ENCODE peak calls at places on chromosomes 3 and 15, in seven cellular contexts. B is keratinocyte; Z is AG04450; U is CD8-positive, alpha-beta T cell; O is dorsolateral prefrontal cortex; A is lower lobe of right lung; M is right cardiac atrium. X is an unnamed sample.
A peak's percentile ranks its signal among the peaks of the same experiment; 100 is the strongest.

GRCh38 chr15:78012643-78013077 is 64.9 kb downstream of the TBC1D2B start:
- DNase-seq in B (no peak), Z (no peak), U (no peak), O (no peak), A (peak; percentile 77), M (no peak), X (no peak)

GRCh38 chr15:64574220-64574994 is 114.0 kb downstream of the ZNF609 start:
- DNase-seq in B (peak; percentile 63), Z (peak; percentile 11), U (no peak), O (no peak), A (no peak), M (no peak), X (no peak)

GRCh38 chr3:114081022-114081421 is 24.5 kb downstream of the QTRT2 start:
- DNase-seq in B (no peak), Z (no peak), U (no peak), O (no peak), A (no peak), M (no peak), X (no peak)

GRCh38 chr3:97895216-97895615 is 73.4 kb downstream of the CRYBG3 start:
- DNase-seq in B (no peak), Z (no peak), U (no peak), O (no peak), A (no peak), M (no peak), X (no peak)

GRCh38 chr3:37729119-37729518 is 132.6 kb upstream of the CTDSPL start:
- DNase-seq in B (no peak), Z (no peak), U (no peak), O (no peak), A (no peak), M (no peak), X (no peak)

GRCh38 chr3:194267744-194268658 is 83.1 kb downstream of the CPN2 start:
- DNase-seq in B (no peak), Z (no peak), U (no peak), O (no peak), A (peak; percentile 43), M (peak; percentile 92), X (no peak)

GRCh38 chr15:78457101-78457500 is 19.1 kb downstream of the IREB2 start:
- DNase-seq in B (no peak), Z (peak; percentile 21), U (no peak), O (no peak), A (no peak), M (no peak), X (no peak)

GRCh38 chr15:78977091-78977571 is 32.3 kb upstream of the CTSH start:
- DNase-seq in B (no peak), Z (no peak), U (no peak), O (no peak), A (no peak), M (no peak), X (no peak)

GRCh38 chr3:194294199-194294887 is 56.8 kb downstream of the CPN2 start:
- DNase-seq in B (no peak), Z (no peak), U (no peak), O (no peak), A (no peak), M (no peak), X (no peak)

GRCh38 chr3:121998030-121998580 is 23.9 kb downstream of the ILDR1 start:
- DNase-seq in B (no peak), Z (no peak), U (no peak), O (no peak), A (no peak), M (no peak), X (no peak)

GRCh38 chr3:98010194-98010882 is 24.8 kb downstream of the GABRR3 start:
- DNase-seq in B (no peak), Z (no peak), U (no peak), O (no peak), A (no peak), M (no peak), X (no peak)

GRCh38 chr15:90760661-90761232 is 43.6 kb downstream of the BLM start:
- DNase-seq in B (no peak), Z (no peak), U (no peak), O (no peak), A (no peak), M (no peak), X (no peak)

GRCh38 chr3:159803444-159803843 is 185.2 kb upstream of the IL12A start:
- DNase-seq in B (no peak), Z (no peak), U (no peak), O (no peak), A (no peak), M (no peak), X (no peak)

GRCh38 chr3:47581835-47582234 is 3.2 kb upstream of the CSPG5 start:
- DNase-seq in B (no peak), Z (no peak), U (no peak), O (no peak), A (no peak), M (no peak), X (no peak)

DNA sequence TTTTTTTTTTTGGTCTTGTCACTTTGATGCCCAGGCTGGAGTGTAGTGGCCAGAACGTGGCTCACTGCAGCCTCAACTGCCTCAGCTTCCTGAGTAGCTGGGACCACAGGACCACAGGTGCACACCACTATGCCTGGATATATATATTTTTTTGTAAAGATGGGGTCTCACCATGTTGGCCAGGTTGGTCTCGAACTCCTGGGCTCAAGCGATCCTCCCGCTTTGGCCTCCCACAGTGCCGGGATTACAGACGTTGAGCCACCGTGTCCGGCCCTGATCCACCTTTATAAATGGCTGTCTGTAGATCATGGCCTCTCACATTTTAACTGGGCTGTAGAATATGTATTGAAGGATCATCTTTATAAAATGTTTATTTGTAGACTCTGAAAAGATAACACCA is 1.9 kb upstream of the EIF3J start:
- DNase-seq in B (no peak), Z (no peak), U (no peak), O (no peak), A (no peak), M (no peak), X (no peak)
- H3K4me3 ChIP-seq in B (no peak overlapping the region), Z (no peak overlapping the region), U (no peak overlapping the region), O (no peak overlapping the region), A (no peak overlapping the region), M (no peak overlapping the region), X (no peak overlapping the region)

GRCh38 chr15:60362318-60363023 is 35.3 kb downstream of the ANXA2 start:
- DNase-seq in B (no peak), Z (peak; percentile 33), U (no peak), O (no peak), A (no peak), M (no peak), X (peak; percentile 75)
- H3K27ac ChIP-seq in B (peak overlapping the region; percentile 93), Z (peak overlapping the region; percentile 79), U (no peak overlapping the region), O (peak overlapping the region; percentile 1), A (peak overlapping the region; percentile 37), M (peak overlapping the region; percentile 67), X (peak overlapping the region; percentile 90)

DNA sequence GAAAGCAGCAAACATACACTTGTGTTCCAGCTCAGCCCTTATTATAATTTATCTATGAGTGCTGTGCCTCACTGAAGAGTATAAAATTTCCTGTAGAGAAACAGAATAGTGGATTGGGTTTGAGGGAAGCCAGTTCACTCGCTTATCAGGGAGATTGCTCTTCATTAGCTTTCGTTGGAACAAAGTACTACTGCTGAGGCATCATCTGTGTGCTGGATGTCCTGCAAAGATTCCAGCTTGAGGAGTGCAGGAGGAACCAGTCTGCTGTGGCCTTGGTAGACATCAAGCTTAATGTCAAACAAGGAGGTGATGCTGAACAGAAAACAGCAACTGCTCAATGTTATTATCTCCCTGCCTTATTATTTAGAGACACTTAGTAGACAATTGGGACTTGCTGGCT is 297.5 kb upstream of the DPH6 start:
- DNase-seq in B (no peak), Z (no peak), U (no peak), O (no peak), A (no peak), M (no peak), X (no peak)
- H3K27me3 ChIP-seq in B (peaks cover 11% of the 10 kb centered on the region), Z (peaks cover 24% of the 10 kb centered on the region), U (no peaks in the 10 kb centered on the region), O (no peaks in the 10 kb centered on the region), A (no peaks in the 10 kb centered on the region), M (no peaks in the 10 kb centered on the region), X (peaks cover 3% of the 10 kb centered on the region)

GRCh38 chr3:87120850-87121249 is 106.3 kb upstream of the CHMP2B start:
- DNase-seq in B (no peak), Z (no peak), U (no peak), O (no peak), A (no peak), M (no peak), X (no peak)
- H3K4me3 ChIP-seq in B (no peak overlapping the region), Z (no peak overlapping the region), U (no peak overlapping the region), O (no peak overlapping the region), A (no peak overlapping the region), M (no peak overlapping the region), X (no peak overlapping the region)

GRCh38 chr3:11226042-11226370 is 46.2 kb upstream of the ATG7 start:
- DNase-seq in B (no peak), Z (no peak), U (no peak), O (no peak), A (no peak), M (no peak), X (no peak)

GRCh38 chr3:11228041-11228440 is 44.2 kb upstream of the ATG7 start:
- DNase-seq in B (no peak), Z (no peak), U (no peak), O (no peak), A (no peak), M (no peak), X (no peak)

GRCh38 chr3:11224010-11224409 is 48.2 kb upstream of the ATG7 start:
- DNase-seq in B (no peak), Z (no peak), U (no peak), O (no peak), A (no peak), M (no peak), X (no peak)

GRCh38 chr3:11221818-11222217 is 50.4 kb upstream of the ATG7 start:
- DNase-seq in B (no peak), Z (no peak), U (no peak), O (no peak), A (no peak), M (no peak), X (no peak)

DNA sequence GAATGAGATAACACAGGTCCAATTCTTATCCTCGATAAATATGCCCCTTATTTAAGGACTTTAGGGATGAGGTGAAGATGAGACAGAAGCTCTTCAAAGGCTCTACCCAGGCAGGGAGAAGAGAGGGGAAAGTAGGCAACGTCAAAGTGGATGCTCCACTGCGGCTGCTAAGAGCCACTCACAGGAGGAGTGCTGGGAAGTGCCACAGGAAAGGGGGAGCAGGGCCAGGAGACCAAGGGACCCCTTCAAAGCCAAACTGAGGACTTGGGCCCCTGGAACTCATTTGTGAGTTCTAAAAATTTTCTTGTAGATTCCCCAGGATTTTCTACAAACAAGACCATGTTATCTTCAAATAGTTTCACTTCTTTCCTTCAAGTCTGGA is 47.3 kb upstream of the ATG7 start:
- DNase-seq in B (no peak), Z (no peak), U (no peak), O (no peak), A (no peak), M (no peak), X (no peak)
- H3K27ac ChIP-seq in B (peak overlapping the region; percentile 92), Z (no peak overlapping the region), U (no peak overlapping the region), O (no peak overlapping the region), A (peak overlapping the region; percentile 85), M (no peak overlapping the region), X (peak overlapping the region; percentile 96)